ENCODE peak calls at places on chromosomes 13 and 19, in ten cellular contexts. G, E, L, A, C, O, B, M, X and W are unnamed samples.

GRCh38 chr19:18123819-18124218 is 26.2 kb downstream of the MAST3 start:
- DNase-seq in L (peak; percentile 58), C (no peak), G (no peak), A (no peak), M (no peak), O (no peak), E (no peak), B (no peak), X (no peak), W (no peak)

GRCh38 chr13:104750377-104750776 is 1684.2 kb upstream of the SLC10A2 start:
- DNase-seq in X (no peak), L (no peak), B (no peak), A (peak; percentile 81), O (no peak), M (no peak), G (peak; percentile 54), E (no peak), C (no peak), W (no peak)

GRCh38 chr13:68440874-68441273 is 1210.7 kb upstream of the PCDH9 start:
- DNase-seq in B (no peak), C (no peak), E (no peak), G (no peak), A (no peak), O (no peak), X (no peak), M (no peak), L (no peak), W (no peak)

GRCh38 chr13:92017737-92018136 is 619.3 kb downstream of the GPC5 start:
- DNase-seq in X (no peak), O (no peak), A (no peak), L (no peak), C (no peak), E (no peak), M (no peak), B (no peak), G (no peak), W (no peak)

GRCh38 chr13:112582305-112582704 is 5.6 kb downstream of the TUBGCP3 start:
- DNase-seq in C (no peak), E (no peak), M (no peak), G (no peak), X (no peak), A (no peak), O (no peak), B (no peak), L (no peak), W (no peak)

GRCh38 chr13:24740014-24740890 is 23.7 kb upstream of the RNF17 start:
- DNase-seq in X (no peak), C (no peak), B (no peak), O (no peak), E (no peak), A (no peak), M (no peak), G (no peak), L (no peak), W (no peak)

GRCh38 chr19:54073829-54074228 is 7.3 kb downstream of the TARM1 start:
- DNase-seq in A (no peak), B (no peak), L (no peak), C (no peak), M (no peak), E (no peak), O (no peak), G (no peak), X (no peak), W (no peak)

GRCh38 chr13:113743366-113744195 is 15.4 kb upstream of the TMEM255B start:
- DNase-seq in G (no peak), L (no peak), A (no peak), C (no peak), O (no peak), E (no peak), B (no peak), X (no peak), M (no peak), W (no peak)

GRCh38 chr13:105334211-105334610 is 1201.3 kb downstream of the EFNB2 start:
- DNase-seq in X (no peak), A (no peak), C (no peak), E (no peak), B (peak; percentile 78), G (no peak), L (no peak), M (no peak), O (no peak), W (peak; percentile 4)

GRCh38 chr13:77533875-77534788 is 1.4 kb upstream of the SCEL start:
- DNase-seq in M (no peak), X (no peak), G (no peak), E (no peak), L (no peak), O (no peak), C (no peak), B (no peak), A (no peak), W (no peak)

GRCh38 chr13:54637377-54637776 is 1608.8 kb downstream of the OLFM4 start:
- DNase-seq in L (no peak), X (no peak), G (peak; percentile 84), A (peak; percentile 97), B (no peak), E (no peak), O (no peak), C (no peak), M (no peak), W (no peak)

GRCh38 chr19:41225238-41226052 is 6.4 kb downstream of the AXL start:
- DNase-seq in O (no peak), B (peak; percentile 99), A (peak; percentile 90), C (peak; percentile 99), G (peak; percentile 89), M (no peak), L (peak; percentile 81), X (no peak), E (no peak), W (peak; percentile 99)

GRCh38 chr19:45638930-45639729 is at the start of gene EML2:
- DNase-seq in O (peak; percentile 78), C (peak; percentile 67), E (peak; percentile 38), L (peak; percentile 57), A (peak; percentile 89), G (peak; percentile 79), X (no peak), M (peak; percentile 69), B (peak; percentile 56), W (no peak)

GRCh38 chr13:50170447-50171037 is 155.3 kb downstream of the KCNRG start:
- DNase-seq in E (no peak), B (peak; percentile 44), L (no peak), X (no peak), G (no peak), O (no peak), M (no peak), C (peak; percentile 35), A (no peak), W (no peak)

GRCh38 chr13:70568571-70568970 is 460.3 kb upstream of the KLHL1 start:
- DNase-seq in G (peak; percentile 61), L (no peak), X (no peak), B (peak; percentile 28), E (no peak), M (peak; percentile 38), C (peak; percentile 46), A (peak; percentile 42), O (no peak), W (peak; percentile 2)

GRCh38 chr19:57267294-57267693 is 13.0 kb upstream of the ZNF460 start:
- DNase-seq in C (no peak), B (no peak), G (peak; percentile 35), E (no peak), M (no peak), O (no peak), L (no peak), X (no peak), A (no peak), W (no peak)

GRCh38 chr13:66644855-66645460 is 585.2 kb downstream of the PCDH9 start:
- DNase-seq in G (no peak), O (no peak), L (no peak), B (no peak), M (no peak), A (no peak), E (no peak), C (no peak), X (no peak), W (no peak)

GRCh38 chr19:17243854-17244617 is 1.7 kb downstream of the NR2F6 start:
- DNase-seq in G (peak; percentile 73), X (no peak), L (peak; percentile 82), B (peak; percentile 80), E (no peak), M (peak; percentile 37), O (peak; percentile 78), C (peak; percentile 81), A (peak; percentile 79), W (peak; percentile 59)

GRCh38 chr13:111213964-111214726 is 99.0 kb downstream of the ARHGEF7 start:
- DNase-seq in A (no peak), M (peak; percentile 54), L (no peak), C (no peak), G (no peak), X (no peak), B (no peak), O (no peak), E (no peak), W (no peak)

GRCh38 chr19:31625056-31625455 is 275.8 kb upstream of the TSHZ3 start:
- DNase-seq in G (no peak), A (peak; percentile 20), C (no peak), O (no peak), L (no peak), B (no peak), X (no peak), E (no peak), M (no peak), W (no peak)

GRCh38 chr19:46925548-46925950 is 64.8 kb downstream of the ARHGAP35 start:
- DNase-seq in M (no peak), L (no peak), O (peak; percentile 55), A (no peak), B (no peak), G (peak; percentile 77), X (no peak), C (peak; percentile 45), E (no peak), W (no peak)

GRCh38 chr13:68850160-68850559 is 1257.5 kb upstream of the ATXN8OS start:
- DNase-seq in L (no peak), B (no peak), M (no peak), O (no peak), E (no peak), A (no peak), G (peak; percentile 6), C (no peak), X (no peak), W (no peak)